ENCODE peak calls at places on chromosomes 2 and 18, in six cellular contexts. Q is NCI-H446 treated with DMSO at 0.1 percent for 48 hours; N is right lobe of liver; O is activated naive CD8-positive, alpha-beta T cell treated with anti-CD3 and anti-CD28 coated beads, Interleukin-2, amount 50 U/mL, for 24 hours; G is NCI-H1417; D is fibroblast of villous mesenchyme. V is an unnamed sample.

GRCh38 chr2:20633001-20633400 is 17.9 kb downstream of the HS1BP3 start:
- DNase-seq in G (no peak), Q (no peak), N (no peak), O (no peak), D (no peak), V (no peak)

GRCh38 chr2:27977623-27978312 is 87.2 kb downstream of the BABAM2 start:
- DNase-seq in G (no peak), D (peak), N (no peak), O (no peak), Q (no peak), V (no peak)

GRCh38 chr2:223465793-223466192 is 136.4 kb downstream of the SCG2 start:
- DNase-seq in N (peak), D (peak), O (no peak), Q (peak), G (no peak), V (no peak)

GRCh38 chr2:233013650-233014049 is 594 bp upstream of the NGEF start:
- DNase-seq in N (no peak), Q (no peak), G (no peak), O (no peak), D (no peak), V (no peak)

GRCh38 chr18:46034230-46034629 is 37.8 kb downstream of the PSTPIP2 start:
- DNase-seq in Q (no peak), D (peak), O (no peak), G (no peak), N (no peak), V (no peak)

GRCh38 chr2:120779781-120780283 is 44.2 kb downstream of the GLI2 start:
- DNase-seq in G (no peak), Q (no peak), O (no peak), D (peak), N (no peak), V (no peak)

GRCh38 chr2:229348135-229348534 is 77.0 kb upstream of the PID1 start:
- DNase-seq in N (no peak), D (peak), G (no peak), Q (no peak), O (no peak), V (no peak)

GRCh38 chr2:225025917-225026571 is 16.2 kb downstream of the DOCK10 start:
- DNase-seq in G (no peak), Q (no peak), D (peak), N (no peak), O (no peak), V (no peak)

GRCh38 chr2:6888724-6889123 is 11.1 kb downstream of the RSAD2 start:
- DNase-seq in G (no peak), Q (no peak), D (no peak), O (no peak), N (no peak), V (no peak)

GRCh38 chr2:240628507-240629418 is 3.5 kb downstream of the GPR35 start:
- DNase-seq in N (peak), Q (no peak), O (no peak), D (no peak), G (no peak), V (peak)

GRCh38 chr2:28359222-28360065 is 33.2 kb upstream of the FOSL2 start:
- DNase-seq in O (peak), D (peak), Q (no peak), N (no peak), G (no peak), V (no peak)

GRCh38 chr2:141195087-141195486 is 935.7 kb downstream of the LRP1B start:
- DNase-seq in N (no peak), D (no peak), G (no peak), Q (peak), O (no peak), V (no peak)

GRCh38 chr2:106560773-106561172 is 73.6 kb downstream of the CD8B2 start:
- DNase-seq in N (no peak), D (no peak), O (no peak), Q (no peak), G (no peak), V (no peak)

GRCh38 chr2:232292395-232293154 is 86.0 kb upstream of the ALPP start:
- DNase-seq in G (peak), N (peak), D (peak), O (peak), Q (no peak), V (no peak)